ENCODE peak calls at places on chromosomes 7 and 10, in eight cellular contexts. O, T, J, S, P, Z, G and C are unnamed samples.

GRCh38 chr10:128274938-128275337 is 148.7 kb upstream of the MKI67 start:
- DNase-seq in O (no peak), T (peak), J (no peak), S (no peak), P (no peak), Z (no peak), G (no peak), C (no peak)

GRCh38 chr7:11228515-11228914 is 254.8 kb downstream of the PHF14 start:
- DNase-seq in O (peak), T (peak), J (peak), S (no peak), P (peak), Z (peak), G (no peak), C (no peak)

GRCh38 chr10:16867990-16868389 is 50.8 kb upstream of the RSU1 start:
- DNase-seq in O (no peak), T (no peak), J (peak), S (no peak), P (no peak), Z (no peak), G (no peak), C (no peak)

GRCh38 chr7:71835056-71835455 is 577.1 kb downstream of the CALN1 start:
- DNase-seq in O (no peak), T (no peak), J (peak), S (no peak), P (no peak), Z (peak), G (no peak), C (no peak)

GRCh38 chr10:128263891-128264688 is 137.9 kb upstream of the MKI67 start:
- DNase-seq in O (no peak), T (peak), J (peak), S (peak), P (peak), Z (peak), G (peak), C (no peak)

GRCh38 chr7:142908290-142908689 is 22.7 kb upstream of the TRPV6 start:
- DNase-seq in O (no peak), T (no peak), J (no peak), S (no peak), P (no peak), Z (no peak), G (no peak), C (no peak)

GRCh38 chr7:72048420-72048819 is 363.7 kb downstream of the CALN1 start:
- DNase-seq in O (no peak), T (no peak), J (no peak), S (no peak), P (no peak), Z (no peak), G (no peak), C (no peak)

GRCh38 chr7:45223728-45224630 is 66.4 kb downstream of the RAMP3 start:
- DNase-seq in O (no peak), T (no peak), J (no peak), S (no peak), P (no peak), Z (no peak), G (no peak), C (no peak)

GRCh38 chr7:143504937-143505297 is 27.2 kb downstream of the TAS2R41 start:
- DNase-seq in O (no peak), T (no peak), J (no peak), S (no peak), P (peak), Z (no peak), G (no peak), C (no peak)

GRCh38 chr7:65938336-65938895 is 43.6 kb downstream of the GUSB start:
- DNase-seq in O (no peak), T (no peak), J (peak), S (peak), P (peak), Z (peak), G (no peak), C (no peak)

GRCh38 chr7:92874567-92874966 is 38.2 kb upstream of the CDK6 start:
- DNase-seq in O (no peak), T (no peak), J (peak), S (peak), P (peak), Z (peak), G (no peak), C (no peak)

GRCh38 chr7:11607676-11608075 is 224.3 kb downstream of the THSD7A start:
- DNase-seq in O (no peak), T (peak), J (no peak), S (no peak), P (peak), Z (no peak), G (no peak), C (no peak)

GRCh38 chr10:133264455-133264854 is 12.2 kb downstream of the ADAM8 start:
- DNase-seq in O (peak), T (no peak), J (no peak), S (no peak), P (no peak), Z (no peak), G (no peak), C (no peak)

GRCh38 chr7:55304363-55304762 is 60.8 kb upstream of the LANCL2 start:
- DNase-seq in O (no peak), T (no peak), J (peak), S (no peak), P (peak), Z (no peak), G (no peak), C (no peak)

GRCh38 chr10:102628451-102628911 is 15.8 kb upstream of the TRIM8 start:
- DNase-seq in O (peak), T (peak), J (peak), S (no peak), P (no peak), Z (no peak), G (no peak), C (peak)

GRCh38 chr7:47034180-47034579 is 547.7 kb downstream of the TNS3 start:
- DNase-seq in O (no peak), T (no peak), J (peak), S (no peak), P (no peak), Z (no peak), G (no peak), C (no peak)

GRCh38 chr7:2495402-2496309 is 19.5 kb upstream of the GRIFIN start:
- DNase-seq in O (no peak), T (no peak), J (no peak), S (no peak), P (no peak), Z (no peak), G (no peak), C (no peak)

GRCh38 chr10:111598433-111599059 is 521.7 kb downstream of the ADRA2A start:
- DNase-seq in O (no peak), T (peak), J (peak), S (peak), P (peak), Z (peak), G (peak), C (peak)

GRCh38 chr7:72336382-72336886 is 75.7 kb downstream of the CALN1 start:
- DNase-seq in O (no peak), T (no peak), J (no peak), S (no peak), P (no peak), Z (no peak), G (no peak), C (peak)

GRCh38 chr10:1327759-1328158 is 271.6 kb downstream of the WDR37 start:
- DNase-seq in O (no peak), T (no peak), J (no peak), S (no peak), P (no peak), Z (no peak), G (no peak), C (no peak)

GRCh38 chr10:127600479-127600878 is 51.4 kb downstream of the NPS start:
- DNase-seq in O (no peak), T (no peak), J (no peak), S (no peak), P (no peak), Z (no peak), G (no peak), C (no peak)

GRCh38 chr7:30240401-30240800 is 44.0 kb upstream of the ZNRF2 start:
- DNase-seq in O (no peak), T (no peak), J (peak), S (no peak), P (peak), Z (peak), G (peak), C (no peak)

GRCh38 chr7:106864298-106865081 is 592 bp upstream of the PIK3CG start:
- DNase-seq in O (no peak), T (no peak), J (no peak), S (no peak), P (no peak), Z (no peak), G (no peak), C (no peak)

GRCh38 chr7:138663741-138664710 is 37.1 kb downstream of the SVOPL start:
- DNase-seq in O (peak), T (no peak), J (no peak), S (no peak), P (peak), Z (peak), G (no peak), C (no peak)

GRCh38 chr7:54811925-54812264 is 52.9 kb upstream of the SEC61G start:
- DNase-seq in O (no peak), T (no peak), J (peak), S (peak), P (peak), Z (peak), G (peak), C (no peak)

GRCh38 chr10:16901102-16901501 is 83.9 kb upstream of the RSU1 start:
- DNase-seq in O (no peak), T (no peak), J (no peak), S (no peak), P (no peak), Z (no peak), G (no peak), C (no peak)

GRCh38 chr7:114084381-114085312 is 165.8 kb upstream of the PPP1R3A start:
- DNase-seq in O (peak), T (peak), J (peak), S (no peak), P (no peak), Z (peak), G (no peak), C (peak)

GRCh38 chr10:62541811-62542210 is 167.6 kb downstream of the ZNF365 start:
- DNase-seq in O (peak), T (no peak), J (no peak), S (no peak), P (no peak), Z (no peak), G (no peak), C (no peak)

GRCh38 chr10:118873080-118873737 is 118.4 kb upstream of the CACUL1 start:
- DNase-seq in O (no peak), T (no peak), J (peak), S (peak), P (peak), Z (peak), G (peak), C (peak)

GRCh38 chr10:86267286-86268195 is 99.1 kb downstream of the GRID1 start:
- DNase-seq in O (no peak), T (no peak), J (no peak), S (no peak), P (no peak), Z (no peak), G (no peak), C (no peak)

GRCh38 chr7:20270867-20271266 is 53.7 kb upstream of the MACC1 start:
- DNase-seq in O (no peak), T (no peak), J (no peak), S (no peak), P (no peak), Z (no peak), G (no peak), C (no peak)

GRCh38 chr10:132329565-132330485 is 2.2 kb upstream of the LRRC27 start:
- DNase-seq in O (no peak), T (no peak), J (peak), S (peak), P (peak), Z (peak), G (peak), C (peak)

GRCh38 chr10:114492351-114493037 is 88.2 kb upstream of the AFAP1L2 start:
- DNase-seq in O (no peak), T (no peak), J (peak), S (peak), P (peak), Z (peak), G (no peak), C (no peak)

GRCh38 chr7:147298611-147299043 is 1182.0 kb downstream of the CNTNAP2 start:
- DNase-seq in O (no peak), T (no peak), J (peak), S (peak), P (peak), Z (peak), G (peak), C (no peak)

GRCh38 chr10:66695046-66695445 is 230.8 kb upstream of the LRRTM3 start:
- DNase-seq in O (no peak), T (no peak), J (no peak), S (no peak), P (no peak), Z (no peak), G (no peak), C (no peak)

GRCh38 chr10:93859049-93859655 is 34.6 kb upstream of the SLC35G1 start:
- DNase-seq in O (no peak), T (no peak), J (no peak), S (peak), P (peak), Z (peak), G (no peak), C (no peak)

DNA sequence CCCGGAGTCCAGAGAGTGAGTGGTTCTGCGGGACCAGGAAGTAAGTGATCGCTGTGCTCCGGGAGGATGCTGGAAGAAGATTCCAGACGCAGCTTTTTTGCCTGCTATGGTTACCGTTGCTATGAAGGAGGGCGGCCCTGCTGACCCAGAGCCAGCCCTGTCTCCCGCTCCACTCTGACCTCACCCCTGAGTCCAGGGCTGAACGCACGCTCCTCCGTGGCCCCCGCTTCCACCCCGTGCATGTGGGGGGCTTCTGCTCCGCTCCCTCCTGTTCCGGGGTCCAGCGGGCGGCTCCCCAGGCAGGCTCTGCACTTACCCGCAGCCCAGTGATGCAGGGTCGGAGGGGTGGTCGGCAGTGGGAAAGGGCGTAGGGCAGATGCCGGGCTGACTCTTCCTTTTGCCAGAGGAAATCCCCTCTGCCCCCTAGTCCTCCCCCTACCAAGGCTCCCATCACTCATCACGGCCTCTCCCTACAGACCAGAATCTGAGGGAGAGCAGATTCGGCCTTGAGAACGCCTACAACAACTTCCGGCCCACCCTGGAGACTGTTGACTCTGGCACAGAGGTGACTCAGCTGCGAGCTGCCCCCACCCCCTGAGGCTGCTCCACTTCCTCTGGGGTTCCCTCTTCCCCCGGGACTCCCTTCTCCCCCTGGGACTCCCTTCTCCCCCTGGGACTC is 2.6 kb upstream of the MUC17 start:
- DNase-seq in O (peak), T (peak), J (peak), S (peak), P (peak), Z (peak), G (peak), C (peak)
- H3K4me3 ChIP-seq in O (no peak), T (peak), J (peak), S (peak), P (peak), Z (peak), G (peak), C (peak)

DNA sequence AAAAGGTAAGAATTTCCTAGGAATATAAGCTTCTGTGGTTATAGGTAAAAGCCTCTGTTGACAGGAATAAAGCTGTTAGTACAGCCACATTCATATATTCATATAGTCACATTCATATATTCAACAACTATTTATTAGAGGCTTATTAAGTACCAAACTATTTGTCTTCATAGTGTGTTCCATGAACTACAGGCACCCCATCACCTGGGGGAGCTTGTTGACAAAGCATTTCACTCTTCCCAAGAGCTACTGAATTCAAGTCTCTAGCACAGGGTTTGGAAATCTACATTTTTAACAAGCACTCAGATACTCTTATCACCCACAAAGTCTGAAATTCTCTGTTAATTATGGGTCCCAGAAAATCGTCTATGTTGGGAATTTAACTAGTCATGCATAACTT is 110.6 kb downstream of the RNLS start:
- DNase-seq in O (no peak), T (no peak), J (no peak), S (peak), P (no peak), Z (no peak), G (no peak), C (no peak)
- TF ChIP-seq CTCF in O (no peak), T (no peak), J (peak), S (no peak), P (no peak), Z (no peak), G (no peak), C (no peak)

DNA sequence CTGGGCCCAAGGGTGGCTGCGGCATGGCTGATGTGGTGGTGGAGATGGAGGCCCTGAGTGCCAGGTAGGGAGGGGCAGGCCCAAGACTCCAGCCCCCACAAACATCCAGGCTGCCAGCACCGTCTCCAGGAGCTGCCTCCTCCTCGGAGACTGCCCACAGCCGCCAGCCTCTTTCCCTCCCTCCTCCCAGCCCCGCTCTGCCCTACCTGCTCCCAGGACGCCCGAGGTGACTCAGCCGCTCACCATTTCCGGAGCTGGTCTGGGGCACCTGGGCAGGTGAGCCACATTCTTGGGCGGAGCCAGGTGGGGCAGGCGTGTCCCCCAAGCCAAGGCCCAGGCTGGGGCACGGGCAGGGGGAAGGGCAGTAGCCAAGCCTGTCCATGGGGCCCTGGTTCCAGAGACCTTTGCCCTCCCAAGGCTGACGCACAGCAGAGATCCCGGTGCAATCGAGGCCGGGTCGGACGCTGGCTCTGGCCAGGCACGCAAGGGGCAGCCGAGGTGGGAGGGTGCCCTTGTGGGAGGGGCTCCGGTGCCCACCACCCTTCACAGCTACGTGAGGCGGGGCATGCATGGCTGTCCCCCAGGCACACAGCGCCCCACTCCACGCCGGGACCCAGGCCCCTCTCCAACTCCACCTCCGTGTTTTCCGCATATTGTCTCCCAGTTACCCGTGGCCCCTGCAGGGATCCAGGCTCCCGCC is 8.8 kb downstream of the ADAP1 start:
- DNase-seq in O (peak), T (no peak), J (no peak), S (no peak), P (no peak), Z (no peak), G (no peak), C (peak)
- H3K4me3 ChIP-seq in O (no peak), T (no peak), J (no peak), S (no peak), P (no peak), Z (no peak), G (no peak), C (peak)

GRCh38 chr7:123131556-123132345 is 68.0 kb downstream of the SLC13A1 start:
- DNase-seq in O (no peak), T (no peak), J (no peak), S (no peak), P (no peak), Z (no peak), G (no peak), C (no peak)

GRCh38 chr7:123133924-123134323 is 65.8 kb downstream of the SLC13A1 start:
- DNase-seq in O (no peak), T (no peak), J (no peak), S (no peak), P (no peak), Z (no peak), G (no peak), C (no peak)

GRCh38 chr7:123126691-123127090 is 73.1 kb downstream of the SLC13A1 start:
- DNase-seq in O (no peak), T (no peak), J (no peak), S (no peak), P (no peak), Z (no peak), G (no peak), C (no peak)

GRCh38 chr7:123135960-123136359 is 63.8 kb downstream of the SLC13A1 start:
- DNase-seq in O (no peak), T (no peak), J (no peak), S (no peak), P (no peak), Z (no peak), G (no peak), C (no peak)

GRCh38 chr7:123131140-123131539 is 68.6 kb downstream of the SLC13A1 start:
- DNase-seq in O (no peak), T (no peak), J (no peak), S (no peak), P (no peak), Z (no peak), G (no peak), C (no peak)
- TF ChIP-seq CTCF in O (no peak), T (no peak), J (peak), S (no peak), P (no peak), Z (peak), G (no peak), C (no peak)

DNA sequence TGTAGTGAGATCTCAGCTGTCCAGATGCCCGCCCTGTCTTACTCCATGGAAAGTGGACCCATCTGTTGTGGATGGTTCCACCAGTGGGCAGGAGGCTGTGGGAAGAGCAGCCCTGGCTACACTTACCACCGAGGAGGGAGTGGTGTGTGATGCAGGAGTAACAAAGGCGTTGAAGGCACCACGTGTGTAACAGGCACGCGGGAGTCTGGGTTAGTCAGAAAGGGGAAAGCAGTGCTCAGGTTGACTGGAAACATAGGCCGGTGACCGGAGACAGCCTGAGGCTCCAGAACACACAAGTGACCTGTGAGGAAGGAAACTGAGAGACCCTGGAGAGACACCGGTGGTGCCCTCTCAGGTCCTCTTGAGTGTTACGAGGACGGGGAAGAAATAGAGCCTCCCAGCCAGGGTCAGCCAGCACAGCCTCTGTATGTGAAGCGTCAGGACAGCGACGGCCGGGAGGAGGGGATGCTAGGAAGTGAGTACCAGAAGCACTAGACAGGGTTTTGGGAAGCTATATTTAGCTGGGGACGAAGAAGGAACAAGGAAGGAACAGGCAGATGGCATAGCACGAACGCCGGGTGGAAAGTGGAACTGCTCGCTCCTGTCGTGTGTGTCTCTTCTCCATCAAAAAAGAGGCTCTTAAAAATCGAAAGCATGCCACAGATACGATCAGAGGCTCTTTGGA is 51.7 kb downstream of the DAGLB start:
- DNase-seq in O (no peak), T (no peak), J (no peak), S (no peak), P (no peak), Z (no peak), G (no peak), C (no peak)
- H3K4me3 ChIP-seq in O (no peak), T (peak), J (no peak), S (no peak), P (no peak), Z (no peak), G (no peak), C (peak)